ENCODE peak calls at places on chromosome 11, in six cellular contexts. One of them, this sample, is unnamed.

GRCh38 chr11:110463153-110463552 is 33.4 kb downstream of the FDX1 start:
- DNase-seq in gastrocnemius medialis: peak; percentile 29
- DNase-seq in adrenal gland: no peak
- DNase-seq in sigmoid colon: no peak
- DNase-seq in esophagus muscularis mucosa: no peak
- DNase-seq in stomach: peak; percentile 49
- DNase-seq in this sample: no peak

GRCh38 chr11:68256331-68256741 is 15.4 kb downstream of the C11orf24 start:
- DNase-seq in adrenal gland: no peak
- DNase-seq in stomach: no peak
- DNase-seq in esophagus muscularis mucosa: no peak
- DNase-seq in sigmoid colon: no peak
- DNase-seq in gastrocnemius medialis: no peak
- DNase-seq in this sample: no peak

GRCh38 chr11:66328307-66329144 is 7.7 kb downstream of the RIN1 start:
- DNase-seq in esophagus muscularis mucosa: no peak
- DNase-seq in gastrocnemius medialis: peak; percentile 54
- DNase-seq in sigmoid colon: peak; percentile 88
- DNase-seq in stomach: peak; percentile 80
- DNase-seq in adrenal gland: peak; percentile 73
- DNase-seq in this sample: no peak

GRCh38 chr11:58801302-58801701 is 43.2 kb downstream of the GLYATL2 start:
- DNase-seq in adrenal gland: no peak
- DNase-seq in gastrocnemius medialis: no peak
- DNase-seq in esophagus muscularis mucosa: no peak
- DNase-seq in sigmoid colon: no peak
- DNase-seq in stomach: no peak
- DNase-seq in this sample: no peak

GRCh38 chr11:104803770-104804169 is 94.5 kb downstream of the CASP12 start:
- DNase-seq in gastrocnemius medialis: no peak
- DNase-seq in esophagus muscularis mucosa: no peak
- DNase-seq in adrenal gland: no peak
- DNase-seq in sigmoid colon: no peak
- DNase-seq in stomach: no peak
- DNase-seq in this sample: no peak

GRCh38 chr11:19597194-19597593 is 115.4 kb upstream of the NAV2 start:
- DNase-seq in adrenal gland: no peak
- DNase-seq in esophagus muscularis mucosa: no peak
- DNase-seq in stomach: no peak
- DNase-seq in gastrocnemius medialis: no peak
- DNase-seq in sigmoid colon: no peak
- DNase-seq in this sample: no peak

GRCh38 chr11:90774727-90775572 is 552.1 kb upstream of the CHORDC1 start:
- DNase-seq in gastrocnemius medialis: no peak
- DNase-seq in adrenal gland: no peak
- DNase-seq in esophagus muscularis mucosa: no peak
- DNase-seq in stomach: no peak
- DNase-seq in sigmoid colon: no peak
- DNase-seq in this sample: no peak

GRCh38 chr11:111303476-111303875 is 5.1 kb downstream of the POU2AF3 start:
- DNase-seq in gastrocnemius medialis: no peak
- DNase-seq in esophagus muscularis mucosa: peak; percentile 66
- DNase-seq in stomach: peak; percentile 77
- DNase-seq in sigmoid colon: no peak
- DNase-seq in adrenal gland: no peak
- DNase-seq in this sample: no peak

GRCh38 chr11:66443602-66444001 is 5.0 kb upstream of the MRPL11 start:
- DNase-seq in sigmoid colon: no peak
- DNase-seq in esophagus muscularis mucosa: no peak
- DNase-seq in stomach: no peak
- DNase-seq in gastrocnemius medialis: no peak
- DNase-seq in adrenal gland: no peak
- DNase-seq in this sample: no peak

GRCh38 chr11:109851780-109852390 is 241.3 kb upstream of the ZC3H12C start:
- DNase-seq in gastrocnemius medialis: no peak
- DNase-seq in esophagus muscularis mucosa: no peak
- DNase-seq in stomach: no peak
- DNase-seq in sigmoid colon: no peak
- DNase-seq in adrenal gland: no peak
- DNase-seq in this sample: no peak

GRCh38 chr11:82927264-82927880 is 25.8 kb downstream of the DDIAS start:
- DNase-seq in gastrocnemius medialis: no peak
- DNase-seq in stomach: no peak
- DNase-seq in sigmoid colon: no peak
- DNase-seq in adrenal gland: peak; percentile 30
- DNase-seq in esophagus muscularis mucosa: no peak
- DNase-seq in this sample: no peak

GRCh38 chr11:16820324-16821092 is 82.1 kb downstream of the C11orf58 start:
- DNase-seq in esophagus muscularis mucosa: no peak
- DNase-seq in adrenal gland: peak; percentile 72
- DNase-seq in sigmoid colon: peak; percentile 83
- DNase-seq in gastrocnemius medialis: peak; percentile 69
- DNase-seq in stomach: peak; percentile 81
- DNase-seq in this sample: peak; percentile 21

GRCh38 chr11:15569626-15570025 is 454.9 kb downstream of the INSC start:
- DNase-seq in esophagus muscularis mucosa: peak; percentile 87
- DNase-seq in gastrocnemius medialis: no peak
- DNase-seq in sigmoid colon: no peak
- DNase-seq in stomach: no peak
- DNase-seq in adrenal gland: no peak
- DNase-seq in this sample: no peak

GRCh38 chr11:129853508-129854228 is 38.0 kb downstream of the TMEM45B start:
- DNase-seq in stomach: peak; percentile 89
- DNase-seq in sigmoid colon: no peak
- DNase-seq in gastrocnemius medialis: peak; percentile 19
- DNase-seq in esophagus muscularis mucosa: no peak
- DNase-seq in adrenal gland: no peak
- DNase-seq in this sample: no peak

GRCh38 chr11:2818503-2818902 is 67.1 kb downstream of the CDKN1C start:
- DNase-seq in sigmoid colon: no peak
- DNase-seq in stomach: no peak
- DNase-seq in esophagus muscularis mucosa: no peak
- DNase-seq in adrenal gland: no peak
- DNase-seq in gastrocnemius medialis: no peak
- DNase-seq in this sample: no peak

GRCh38 chr11:11148598-11148997 is 204.5 kb downstream of the CSNK2A3 start:
- DNase-seq in stomach: no peak
- DNase-seq in esophagus muscularis mucosa: peak; percentile 77
- DNase-seq in sigmoid colon: no peak
- DNase-seq in adrenal gland: no peak
- DNase-seq in gastrocnemius medialis: no peak
- DNase-seq in this sample: no peak

GRCh38 chr11:74412733-74413359 is 14.6 kb upstream of the PGM2L1 start:
- DNase-seq in esophagus muscularis mucosa: no peak
- DNase-seq in sigmoid colon: no peak
- DNase-seq in stomach: no peak
- DNase-seq in gastrocnemius medialis: no peak
- DNase-seq in adrenal gland: no peak
- DNase-seq in this sample: no peak

GRCh38 chr11:12269104-12269441 is 108.3 kb upstream of the PARVA start:
- DNase-seq in sigmoid colon: peak; percentile 80
- DNase-seq in gastrocnemius medialis: no peak
- DNase-seq in esophagus muscularis mucosa: no peak
- DNase-seq in adrenal gland: no peak
- DNase-seq in stomach: peak; percentile 57
- DNase-seq in this sample: no peak

GRCh38 chr11:102306817-102307814 is 10.2 kb upstream of the BIRC3 start:
- DNase-seq in gastrocnemius medialis: no peak
- DNase-seq in stomach: no peak
- DNase-seq in adrenal gland: no peak
- DNase-seq in esophagus muscularis mucosa: no peak
- DNase-seq in sigmoid colon: no peak
- DNase-seq in this sample: no peak

GRCh38 chr11:44145011-44145777 is 49.7 kb downstream of the EXT2 start:
- DNase-seq in sigmoid colon: no peak
- DNase-seq in stomach: no peak
- DNase-seq in esophagus muscularis mucosa: no peak
- DNase-seq in adrenal gland: no peak
- DNase-seq in gastrocnemius medialis: no peak
- DNase-seq in this sample: no peak

GRCh38 chr11:106552694-106553203 is 465.5 kb downstream of the GUCY1A2 start:
- DNase-seq in gastrocnemius medialis: no peak
- DNase-seq in adrenal gland: no peak
- DNase-seq in stomach: no peak
- DNase-seq in esophagus muscularis mucosa: no peak
- DNase-seq in sigmoid colon: no peak
- DNase-seq in this sample: no peak

GRCh38 chr11:119774180-119774763 is 45.3 kb upstream of the NECTIN1 start:
- DNase-seq in adrenal gland: no peak
- DNase-seq in esophagus muscularis mucosa: no peak
- DNase-seq in stomach: no peak
- DNase-seq in gastrocnemius medialis: no peak
- DNase-seq in sigmoid colon: no peak
- DNase-seq in this sample: no peak

GRCh38 chr11:77083553-77084245 is 16.9 kb downstream of the CAPN5 start:
- DNase-seq in sigmoid colon: peak; percentile 48
- DNase-seq in esophagus muscularis mucosa: no peak
- DNase-seq in gastrocnemius medialis: peak; percentile 8
- DNase-seq in stomach: peak; percentile 19
- DNase-seq in adrenal gland: peak; percentile 17
- DNase-seq in this sample: no peak

GRCh38 chr11:114061053-114062049 is 1.8 kb downstream of the ZBTB16 start:
- DNase-seq in sigmoid colon: peak; percentile 87
- DNase-seq in adrenal gland: peak; percentile 61
- DNase-seq in esophagus muscularis mucosa: no peak
- DNase-seq in gastrocnemius medialis: peak; percentile 97
- DNase-seq in stomach: peak; percentile 48
- DNase-seq in this sample: no peak
- H3K4me1 ChIP-seq in sigmoid colon: no peaks in the 10 kb centered on the region
- H3K4me1 ChIP-seq in adrenal gland: peaks cover 76% of the 10 kb centered on the region
- H3K4me1 ChIP-seq in esophagus muscularis mucosa: peaks cover 70% of the 10 kb centered on the region
- H3K4me1 ChIP-seq in gastrocnemius medialis: peaks cover 53% of the 10 kb centered on the region
- H3K4me1 ChIP-seq in stomach: peaks cover 62% of the 10 kb centered on the region
- H3K4me1 ChIP-seq in this sample: peaks cover 9% of the 10 kb centered on the region

GRCh38 chr11:1761110-1761856 is 2.4 kb downstream of the CTSD start:
- DNase-seq in sigmoid colon: no peak
- DNase-seq in esophagus muscularis mucosa: no peak
- DNase-seq in gastrocnemius medialis: peak; percentile 33
- DNase-seq in adrenal gland: no peak
- DNase-seq in stomach: no peak
- DNase-seq in this sample: no peak

GRCh38 chr11:1759851-1760220 is 3.9 kb downstream of the CTSD start:
- DNase-seq in gastrocnemius medialis: no peak
- DNase-seq in stomach: no peak
- DNase-seq in sigmoid colon: no peak
- DNase-seq in adrenal gland: no peak
- DNase-seq in esophagus muscularis mucosa: no peak
- DNase-seq in this sample: no peak

GRCh38 chr11:1759151-1759850 is 4.4 kb downstream of the CTSD start:
- DNase-seq in esophagus muscularis mucosa: no peak
- DNase-seq in sigmoid colon: no peak
- DNase-seq in stomach: no peak
- DNase-seq in adrenal gland: no peak
- DNase-seq in gastrocnemius medialis: no peak
- DNase-seq in this sample: no peak

GRCh38 chr11:1761857-1762536 is 1.7 kb downstream of the CTSD start:
- DNase-seq in gastrocnemius medialis: peak; percentile 42
- DNase-seq in stomach: no peak
- DNase-seq in adrenal gland: no peak
- DNase-seq in esophagus muscularis mucosa: no peak
- DNase-seq in sigmoid colon: no peak
- DNase-seq in this sample: no peak

DNA sequence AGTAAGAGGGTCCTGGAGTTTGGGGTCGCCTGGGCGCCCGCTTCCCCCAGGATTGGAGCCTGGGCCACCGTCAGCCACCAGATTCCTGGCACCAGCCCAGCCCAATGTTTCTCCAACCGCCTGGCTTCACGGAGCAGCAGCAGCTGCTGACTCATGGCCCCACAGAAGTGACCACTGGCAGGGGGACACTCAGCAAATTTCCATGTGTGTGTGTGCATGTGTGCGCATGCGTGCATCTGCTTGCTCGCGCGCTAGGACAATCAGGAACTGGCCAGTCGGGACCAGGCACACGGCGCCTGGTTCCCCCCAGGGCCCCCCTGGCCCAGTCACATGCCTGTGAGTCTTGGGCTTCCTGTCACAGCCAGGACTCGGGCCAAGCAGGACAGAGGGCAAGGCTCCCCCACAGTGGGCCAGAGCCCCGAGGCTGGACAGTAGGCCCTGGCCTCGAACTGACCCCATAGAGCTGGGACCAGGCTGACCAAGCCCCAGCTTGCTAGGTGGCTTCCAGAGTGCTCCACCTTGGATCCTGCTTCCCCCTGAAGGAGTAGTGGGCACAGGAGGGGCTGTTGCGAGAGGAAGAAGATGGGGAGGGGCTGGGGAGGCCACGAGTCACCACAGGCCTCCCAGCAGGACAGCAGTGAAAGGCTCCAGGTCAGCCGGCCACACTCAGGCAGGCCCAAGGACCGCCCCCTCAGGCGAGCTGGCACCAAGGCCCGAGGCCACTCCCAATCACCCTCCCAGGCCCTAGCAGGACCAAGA is 3.2 kb downstream of the CTSD start:
- DNase-seq in gastrocnemius medialis: peak; percentile 95
- DNase-seq in sigmoid colon: peak; percentile 92
- DNase-seq in adrenal gland: peak; percentile 95
- DNase-seq in stomach: peak; percentile 86
- DNase-seq in esophagus muscularis mucosa: no peak
- DNase-seq in this sample: no peak
- TF ChIP-seq POLR2A in gastrocnemius medialis: peak; percentile 66
- TF ChIP-seq POLR2A in sigmoid colon: no peak
- TF ChIP-seq POLR2A in adrenal gland: peak; percentile 61
- TF ChIP-seq POLR2A in stomach: no peak
- TF ChIP-seq POLR2A in esophagus muscularis mucosa: no peak
- TF ChIP-seq POLR2A in this sample: peak; percentile 51

GRCh38 chr11:34653851-34654490 is 33.1 kb downstream of the EHF start:
- DNase-seq in gastrocnemius medialis: peak; percentile 74
- DNase-seq in stomach: peak; percentile 76
- DNase-seq in esophagus muscularis mucosa: no peak
- DNase-seq in sigmoid colon: no peak
- DNase-seq in adrenal gland: peak; percentile 82
- DNase-seq in this sample: no peak
- TF ChIP-seq CTCF in gastrocnemius medialis: no peak
- TF ChIP-seq CTCF in stomach: no peak
- TF ChIP-seq CTCF in esophagus muscularis mucosa: no peak
- TF ChIP-seq CTCF in sigmoid colon: no peak
- TF ChIP-seq CTCF in adrenal gland: no peak
- TF ChIP-seq CTCF in this sample: no peak

DNA sequence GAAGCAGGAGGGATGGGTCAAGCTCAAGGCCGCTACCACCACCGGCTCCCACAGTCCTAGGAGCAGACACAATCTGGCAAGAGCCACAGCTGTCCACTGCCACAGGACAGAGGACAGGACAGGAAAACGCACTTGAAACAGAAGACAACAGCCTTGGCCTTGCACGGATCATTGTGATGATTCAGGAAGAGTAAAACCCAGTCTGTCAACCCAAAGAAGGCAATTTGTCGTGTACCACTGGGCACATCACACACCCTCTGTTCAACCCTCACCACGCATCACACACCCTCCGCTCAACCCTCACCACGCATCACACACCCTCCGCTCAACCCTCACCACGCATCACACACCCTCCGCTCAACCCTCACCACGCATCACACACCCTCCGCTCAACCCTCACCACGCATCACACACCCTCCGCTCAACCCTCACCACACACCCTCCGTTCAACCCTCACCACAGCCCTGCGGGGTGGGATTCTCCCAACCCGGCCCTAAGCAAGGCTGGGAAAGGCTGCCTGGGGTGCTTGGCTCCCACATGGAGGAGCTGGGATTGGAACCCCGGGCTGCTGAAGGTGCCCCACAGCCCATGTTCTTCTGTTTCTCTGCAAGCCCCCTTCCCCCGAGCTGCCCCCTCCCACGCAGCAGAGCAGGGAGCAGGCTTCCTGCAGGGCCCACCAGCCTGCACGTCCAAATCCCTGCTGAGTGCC is 11.3 kb upstream of the CDC42BPG start:
- DNase-seq in adrenal gland: no peak
- DNase-seq in sigmoid colon: no peak
- DNase-seq in gastrocnemius medialis: peak; percentile 32
- DNase-seq in esophagus muscularis mucosa: no peak
- DNase-seq in stomach: no peak
- DNase-seq in this sample: no peak
- H3K4me1 ChIP-seq in adrenal gland: peaks cover 61% of the 10 kb centered on the region
- H3K4me1 ChIP-seq in sigmoid colon: no peaks in the 10 kb centered on the region
- H3K4me1 ChIP-seq in gastrocnemius medialis: peaks cover 93% of the 10 kb centered on the region
- H3K4me1 ChIP-seq in esophagus muscularis mucosa: peaks cover 100% of the 10 kb centered on the region
- H3K4me1 ChIP-seq in stomach: peaks cover 88% of the 10 kb centered on the region
- H3K4me1 ChIP-seq in this sample: peaks cover 83% of the 10 kb centered on the region